ENCODE peak calls at places on chromosomes 12 and 14, in five cellular contexts. One of them, this sample, is unnamed.
A peak's percentile ranks its signal among the peaks of the same experiment; 100 is the strongest.

GRCh38 chr12:120394483-120395367 is 25.8 kb upstream of the MSI1 start:
- DNase-seq in stimulated activated CD8-positive, alpha-beta memory T cell treated with anti-CD3 and anti-CD28 coated beads, Interleukin-12 subunit alpha, Interleukin-12 subunit beta, amount 100 ng/mL, for 1 hour: no peak
- DNase-seq in left cardiac atrium: no peak
- DNase-seq in iris pigment epithelial cell: no peak
- DNase-seq in stimulated activated CD4-positive, alpha-beta T cell treated with anti-CD3 and anti-CD28 coated beads, Interleukin-1b, Interleukin-23, amount 100 ng/mL, for 1 hour: no peak
- DNase-seq in this sample: no peak

GRCh38 chr12:42273706-42274105 is 35.7 kb upstream of the YAF2 start:
- DNase-seq in stimulated activated CD8-positive, alpha-beta memory T cell treated with anti-CD3 and anti-CD28 coated beads, Interleukin-12 subunit alpha, Interleukin-12 subunit beta, amount 100 ng/mL, for 1 hour: no peak
- DNase-seq in left cardiac atrium: no peak
- DNase-seq in iris pigment epithelial cell: no peak
- DNase-seq in stimulated activated CD4-positive, alpha-beta T cell treated with anti-CD3 and anti-CD28 coated beads, Interleukin-1b, Interleukin-23, amount 100 ng/mL, for 1 hour: no peak
- DNase-seq in this sample: no peak

GRCh38 chr12:124804011-124804621 is 59.5 kb downstream of the SCARB1 start:
- DNase-seq in stimulated activated CD8-positive, alpha-beta memory T cell treated with anti-CD3 and anti-CD28 coated beads, Interleukin-12 subunit alpha, Interleukin-12 subunit beta, amount 100 ng/mL, for 1 hour: no peak
- DNase-seq in left cardiac atrium: peak; percentile 57
- DNase-seq in iris pigment epithelial cell: peak; percentile 38
- DNase-seq in stimulated activated CD4-positive, alpha-beta T cell treated with anti-CD3 and anti-CD28 coated beads, Interleukin-1b, Interleukin-23, amount 100 ng/mL, for 1 hour: no peak
- DNase-seq in this sample: peak; percentile 43

GRCh38 chr14:36524874-36525745 is 5.1 kb upstream of the NKX2-1 start:
- DNase-seq in stimulated activated CD8-positive, alpha-beta memory T cell treated with anti-CD3 and anti-CD28 coated beads, Interleukin-12 subunit alpha, Interleukin-12 subunit beta, amount 100 ng/mL, for 1 hour: no peak
- DNase-seq in left cardiac atrium: no peak
- DNase-seq in iris pigment epithelial cell: no peak
- DNase-seq in stimulated activated CD4-positive, alpha-beta T cell treated with anti-CD3 and anti-CD28 coated beads, Interleukin-1b, Interleukin-23, amount 100 ng/mL, for 1 hour: no peak
- DNase-seq in this sample: no peak

GRCh38 chr12:21545557-21545956 is 19.5 kb downstream of the SPX start:
- DNase-seq in stimulated activated CD8-positive, alpha-beta memory T cell treated with anti-CD3 and anti-CD28 coated beads, Interleukin-12 subunit alpha, Interleukin-12 subunit beta, amount 100 ng/mL, for 1 hour: no peak
- DNase-seq in left cardiac atrium: no peak
- DNase-seq in iris pigment epithelial cell: no peak
- DNase-seq in stimulated activated CD4-positive, alpha-beta T cell treated with anti-CD3 and anti-CD28 coated beads, Interleukin-1b, Interleukin-23, amount 100 ng/mL, for 1 hour: no peak
- DNase-seq in this sample: no peak

GRCh38 chr12:69732088-69732487 is 6.6 kb upstream of the RAB3IP start:
- DNase-seq in stimulated activated CD8-positive, alpha-beta memory T cell treated with anti-CD3 and anti-CD28 coated beads, Interleukin-12 subunit alpha, Interleukin-12 subunit beta, amount 100 ng/mL, for 1 hour: no peak
- DNase-seq in left cardiac atrium: no peak
- DNase-seq in iris pigment epithelial cell: peak; percentile 45
- DNase-seq in stimulated activated CD4-positive, alpha-beta T cell treated with anti-CD3 and anti-CD28 coated beads, Interleukin-1b, Interleukin-23, amount 100 ng/mL, for 1 hour: no peak
- DNase-seq in this sample: no peak

GRCh38 chr14:101721951-101722661 is 39.4 kb upstream of the PPP2R5C start:
- DNase-seq in stimulated activated CD8-positive, alpha-beta memory T cell treated with anti-CD3 and anti-CD28 coated beads, Interleukin-12 subunit alpha, Interleukin-12 subunit beta, amount 100 ng/mL, for 1 hour: peak; percentile 62
- DNase-seq in left cardiac atrium: peak; percentile 48
- DNase-seq in iris pigment epithelial cell: peak; percentile 69
- DNase-seq in stimulated activated CD4-positive, alpha-beta T cell treated with anti-CD3 and anti-CD28 coated beads, Interleukin-1b, Interleukin-23, amount 100 ng/mL, for 1 hour: peak; percentile 56
- DNase-seq in this sample: peak; percentile 16

GRCh38 chr12:90836689-90837088 is 118.3 kb downstream of the CCER1 start:
- DNase-seq in stimulated activated CD8-positive, alpha-beta memory T cell treated with anti-CD3 and anti-CD28 coated beads, Interleukin-12 subunit alpha, Interleukin-12 subunit beta, amount 100 ng/mL, for 1 hour: no peak
- DNase-seq in left cardiac atrium: no peak
- DNase-seq in iris pigment epithelial cell: no peak
- DNase-seq in stimulated activated CD4-positive, alpha-beta T cell treated with anti-CD3 and anti-CD28 coated beads, Interleukin-1b, Interleukin-23, amount 100 ng/mL, for 1 hour: no peak
- DNase-seq in this sample: no peak

GRCh38 chr14:34023824-34024767 is 73.2 kb upstream of the EGLN3 start:
- DNase-seq in stimulated activated CD8-positive, alpha-beta memory T cell treated with anti-CD3 and anti-CD28 coated beads, Interleukin-12 subunit alpha, Interleukin-12 subunit beta, amount 100 ng/mL, for 1 hour: no peak
- DNase-seq in left cardiac atrium: no peak
- DNase-seq in iris pigment epithelial cell: no peak
- DNase-seq in stimulated activated CD4-positive, alpha-beta T cell treated with anti-CD3 and anti-CD28 coated beads, Interleukin-1b, Interleukin-23, amount 100 ng/mL, for 1 hour: no peak
- DNase-seq in this sample: no peak

GRCh38 chr14:104572024-104572623 is 7.4 kb upstream of the C14orf180 start:
- DNase-seq in stimulated activated CD8-positive, alpha-beta memory T cell treated with anti-CD3 and anti-CD28 coated beads, Interleukin-12 subunit alpha, Interleukin-12 subunit beta, amount 100 ng/mL, for 1 hour: no peak
- DNase-seq in left cardiac atrium: no peak
- DNase-seq in iris pigment epithelial cell: no peak
- DNase-seq in stimulated activated CD4-positive, alpha-beta T cell treated with anti-CD3 and anti-CD28 coated beads, Interleukin-1b, Interleukin-23, amount 100 ng/mL, for 1 hour: no peak
- DNase-seq in this sample: no peak

GRCh38 chr14:105204206-105204930 is 23.3 kb upstream of the NUDT14 start:
- DNase-seq in stimulated activated CD8-positive, alpha-beta memory T cell treated with anti-CD3 and anti-CD28 coated beads, Interleukin-12 subunit alpha, Interleukin-12 subunit beta, amount 100 ng/mL, for 1 hour: no peak
- DNase-seq in left cardiac atrium: peak; percentile 66
- DNase-seq in iris pigment epithelial cell: no peak
- DNase-seq in stimulated activated CD4-positive, alpha-beta T cell treated with anti-CD3 and anti-CD28 coated beads, Interleukin-1b, Interleukin-23, amount 100 ng/mL, for 1 hour: no peak
- DNase-seq in this sample: no peak

GRCh38 chr12:6229224-6229748 is 29.1 kb downstream of the CD9 start:
- DNase-seq in stimulated activated CD8-positive, alpha-beta memory T cell treated with anti-CD3 and anti-CD28 coated beads, Interleukin-12 subunit alpha, Interleukin-12 subunit beta, amount 100 ng/mL, for 1 hour: no peak
- DNase-seq in left cardiac atrium: no peak
- DNase-seq in iris pigment epithelial cell: no peak
- DNase-seq in stimulated activated CD4-positive, alpha-beta T cell treated with anti-CD3 and anti-CD28 coated beads, Interleukin-1b, Interleukin-23, amount 100 ng/mL, for 1 hour: no peak
- DNase-seq in this sample: peak; percentile 55

GRCh38 chr14:21206753-21207684 is 51.2 kb upstream of the OR5AU1 start:
- DNase-seq in stimulated activated CD8-positive, alpha-beta memory T cell treated with anti-CD3 and anti-CD28 coated beads, Interleukin-12 subunit alpha, Interleukin-12 subunit beta, amount 100 ng/mL, for 1 hour: no peak
- DNase-seq in left cardiac atrium: no peak
- DNase-seq in iris pigment epithelial cell: no peak
- DNase-seq in stimulated activated CD4-positive, alpha-beta T cell treated with anti-CD3 and anti-CD28 coated beads, Interleukin-1b, Interleukin-23, amount 100 ng/mL, for 1 hour: no peak
- DNase-seq in this sample: no peak

GRCh38 chr14:105168979-105169507 is 467 bp upstream of the JAG2 start:
- DNase-seq in stimulated activated CD8-positive, alpha-beta memory T cell treated with anti-CD3 and anti-CD28 coated beads, Interleukin-12 subunit alpha, Interleukin-12 subunit beta, amount 100 ng/mL, for 1 hour: no peak
- DNase-seq in left cardiac atrium: no peak
- DNase-seq in iris pigment epithelial cell: no peak
- DNase-seq in stimulated activated CD4-positive, alpha-beta T cell treated with anti-CD3 and anti-CD28 coated beads, Interleukin-1b, Interleukin-23, amount 100 ng/mL, for 1 hour: no peak
- DNase-seq in this sample: peak; percentile 31

GRCh38 chr12:27779416-27779815 is 617 bp upstream of the KLHL42 start:
- DNase-seq in stimulated activated CD8-positive, alpha-beta memory T cell treated with anti-CD3 and anti-CD28 coated beads, Interleukin-12 subunit alpha, Interleukin-12 subunit beta, amount 100 ng/mL, for 1 hour: no peak
- DNase-seq in left cardiac atrium: peak; percentile 24
- DNase-seq in iris pigment epithelial cell: no peak
- DNase-seq in stimulated activated CD4-positive, alpha-beta T cell treated with anti-CD3 and anti-CD28 coated beads, Interleukin-1b, Interleukin-23, amount 100 ng/mL, for 1 hour: no peak
- DNase-seq in this sample: no peak